ENCODE peak calls at places on chromosomes 11 and 22, in seven cellular contexts. F, E, C, Q, X, O and G are unnamed samples.

GRCh38 chr11:128549256-128549944 is 38.0 kb downstream of the ETS1 start:
- DNase-seq in O (no peak), E (no peak), C (peak; percentile 26), X (peak; percentile 82), F (no peak), Q (peak; percentile 70), G (no peak)

GRCh38 chr11:3162410-3163240 is 2.5 kb downstream of the OSBPL5 start:
- DNase-seq in C (no peak), E (no peak), X (peak; percentile 18), Q (peak; percentile 12), O (no peak), F (no peak), G (no peak)

GRCh38 chr11:134050541-134051383 is 18.1 kb upstream of the JAM3 start:
- DNase-seq in O (peak; percentile 87), Q (peak; percentile 73), C (peak; percentile 69), F (peak; percentile 9), X (peak; percentile 71), E (peak; percentile 77), G (no peak)

GRCh38 chr11:9858218-9858617 is 194.3 kb downstream of the SWAP70 start:
- DNase-seq in Q (no peak), C (peak; percentile 37), O (no peak), E (no peak), F (no peak), X (no peak), G (no peak)

GRCh38 chr11:92811341-92811740 is 158.1 kb upstream of the MTNR1B start:
- DNase-seq in E (no peak), X (no peak), F (no peak), Q (no peak), O (no peak), C (no peak), G (peak; percentile 16)

GRCh38 chr11:96741068-96741467 is 351.3 kb downstream of the JRKL start:
- DNase-seq in C (no peak), E (no peak), O (no peak), X (no peak), Q (no peak), F (no peak), G (no peak)

GRCh38 chr11:7577883-7578242 is 64.1 kb downstream of the PPFIBP2 start:
- DNase-seq in Q (no peak), O (peak; percentile 38), F (peak; percentile 76), E (no peak), X (no peak), C (peak; percentile 57), G (no peak)

GRCh38 chr11:68020575-68020974 is 9.9 kb upstream of the NDUFS8 start:
- DNase-seq in E (peak; percentile 69), F (no peak), C (peak; percentile 28), Q (no peak), O (no peak), X (no peak), G (no peak)

GRCh38 chr11:20088368-20089260 is 71.7 kb downstream of the DBX1 start:
- DNase-seq in C (no peak), F (peak; percentile 65), X (no peak), Q (no peak), E (no peak), O (no peak), G (no peak)

GRCh38 chr11:116553482-116553881 is 219.3 kb downstream of the BUD13 start:
- DNase-seq in C (no peak), X (no peak), O (no peak), Q (no peak), E (peak; percentile 23), F (no peak), G (no peak)

GRCh38 chr11:18253222-18253621 is 4.8 kb upstream of the SAA2 start:
- DNase-seq in C (no peak), Q (no peak), O (no peak), E (no peak), X (no peak), F (no peak), G (peak; percentile 54)

GRCh38 chr22:49580024-49580423 is 247.6 kb downstream of the BRD1 start:
- DNase-seq in X (no peak), E (no peak), O (no peak), C (no peak), F (no peak), Q (no peak), G (no peak)

GRCh38 chr11:45089845-45090499 is 56.5 kb upstream of the PRDM11 start:
- DNase-seq in O (no peak), Q (no peak), F (no peak), C (no peak), E (peak; percentile 63), X (no peak), G (no peak)

GRCh38 chr11:45090607-45091006 is 55.8 kb upstream of the PRDM11 start:
- DNase-seq in E (no peak), Q (no peak), C (no peak), O (no peak), X (no peak), F (no peak), G (no peak)

GRCh38 chr11:45092901-45093760 is 53.3 kb upstream of the PRDM11 start:
- DNase-seq in X (no peak), O (no peak), C (no peak), F (no peak), Q (no peak), E (no peak), G (no peak)

GRCh38 chr11:45093761-45094455 is 52.5 kb upstream of the PRDM11 start:
- DNase-seq in X (no peak), F (no peak), O (peak; percentile 11), C (no peak), Q (no peak), E (no peak), G (no peak)

GRCh38 chr11:45091563-45092392 is 54.7 kb upstream of the PRDM11 start:
- DNase-seq in E (peak; percentile 72), O (no peak), Q (no peak), C (peak; percentile 13), X (no peak), F (no peak), G (no peak)
- H3K27ac ChIP-seq in E (no peak overlapping the region), O (no peak overlapping the region), Q (no peak overlapping the region), C (no peak overlapping the region), X (peak overlapping the region; percentile 85), F (no peak overlapping the region), G (no peak overlapping the region)

DNA sequence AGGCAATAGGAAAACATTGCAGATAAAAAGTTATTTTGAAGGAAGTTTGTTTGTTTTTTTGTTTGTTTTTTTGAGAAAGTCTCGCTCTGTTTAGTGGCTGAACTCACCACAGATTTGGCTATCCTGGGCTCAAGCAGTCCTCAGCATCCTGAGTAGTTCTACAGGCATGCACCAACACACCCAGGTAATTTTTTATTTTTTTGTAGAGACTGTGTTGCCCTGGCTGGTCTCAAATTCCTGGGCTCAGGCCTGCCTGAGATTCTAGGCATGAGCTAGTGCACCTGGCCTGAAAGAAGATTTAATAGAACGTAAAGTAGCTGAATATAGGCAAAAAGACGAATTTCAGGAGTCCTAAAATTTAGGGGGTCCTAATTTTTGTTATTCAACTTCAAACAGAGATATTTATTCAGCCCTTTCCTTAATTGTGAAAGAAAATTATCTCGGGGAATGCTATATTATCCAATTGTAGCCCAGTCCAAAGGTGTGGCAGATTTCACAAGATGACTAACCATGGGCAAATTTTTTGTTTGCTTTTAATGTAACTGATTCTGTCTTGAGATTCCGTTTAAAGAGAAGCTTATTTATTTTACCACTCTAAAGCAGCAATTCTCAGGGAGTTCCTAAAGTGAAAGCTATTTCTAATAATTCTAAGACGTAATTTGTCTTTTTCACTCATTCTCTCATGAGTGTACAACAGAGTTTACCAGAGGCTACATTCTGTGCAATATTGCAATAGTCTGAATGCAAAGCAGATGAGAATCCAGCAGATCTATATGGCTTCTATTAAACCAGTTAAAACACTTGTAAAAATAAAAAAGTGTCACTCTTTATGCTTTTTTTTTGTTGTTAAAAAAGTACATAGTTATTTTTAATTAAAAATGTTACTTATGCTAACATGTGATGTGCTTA is 879 bp downstream of the IL18 start:
- DNase-seq in C (no peak), F (no peak), E (no peak), O (no peak), Q (no peak), X (no peak), G (no peak)
- H3K27ac ChIP-seq in C (no peak overlapping the region), F (no peak overlapping the region), E (no peak overlapping the region), O (peak overlapping the region; percentile 79), Q (no peak overlapping the region), X (no peak overlapping the region), G (peak overlapping the region; percentile 94)

GRCh38 chr22:36363378-36363931 is 24.3 kb downstream of the MYH9 start:
- DNase-seq in O (no peak), E (no peak), X (no peak), F (no peak), Q (no peak), C (no peak), G (no peak)

GRCh38 chr22:36366291-36366708 is 21.5 kb downstream of the MYH9 start:
- DNase-seq in Q (no peak), X (peak; percentile 56), E (no peak), O (no peak), C (peak; percentile 54), F (no peak), G (no peak)

GRCh38 chr22:36365020-36365411 is 22.8 kb downstream of the MYH9 start:
- DNase-seq in E (peak; percentile 46), X (peak; percentile 44), C (peak; percentile 94), O (peak; percentile 67), F (no peak), Q (peak; percentile 81), G (no peak)

GRCh38 chr22:36362819-36363377 is 24.9 kb downstream of the MYH9 start:
- DNase-seq in F (no peak), O (no peak), C (no peak), X (no peak), Q (no peak), E (no peak), G (no peak)

GRCh38 chr22:36364255-36365019 is 23.3 kb downstream of the MYH9 start:
- DNase-seq in E (no peak), O (no peak), X (no peak), F (no peak), C (no peak), Q (no peak), G (no peak)
- H3K27ac ChIP-seq in E (no peak overlapping the region), O (peak overlapping the region; percentile 93), X (peak overlapping the region; percentile 100), F (no peak overlapping the region), C (peak overlapping the region; percentile 88), Q (peak overlapping the region; percentile 77), G (peak overlapping the region; percentile 99)

GRCh38 chr11:4190098-4190497 is 95.5 kb downstream of the RRM1 start:
- DNase-seq in F (no peak), Q (no peak), E (no peak), O (no peak), C (no peak), X (no peak), G (no peak)

GRCh38 chr11:4186464-4187054 is 92.0 kb downstream of the RRM1 start:
- DNase-seq in Q (no peak), E (no peak), F (no peak), X (no peak), C (no peak), O (no peak), G (no peak)

GRCh38 chr11:4187055-4187988 is 92.7 kb downstream of the RRM1 start:
- DNase-seq in Q (peak; percentile 97), F (peak; percentile 83), O (peak; percentile 89), E (peak; percentile 92), C (peak; percentile 83), X (peak; percentile 93), G (no peak)

GRCh38 chr11:4191031-4191571 is 96.5 kb downstream of the RRM1 start:
- DNase-seq in Q (peak; percentile 63), X (peak; percentile 75), C (no peak), O (no peak), E (no peak), F (no peak), G (no peak)

DNA sequence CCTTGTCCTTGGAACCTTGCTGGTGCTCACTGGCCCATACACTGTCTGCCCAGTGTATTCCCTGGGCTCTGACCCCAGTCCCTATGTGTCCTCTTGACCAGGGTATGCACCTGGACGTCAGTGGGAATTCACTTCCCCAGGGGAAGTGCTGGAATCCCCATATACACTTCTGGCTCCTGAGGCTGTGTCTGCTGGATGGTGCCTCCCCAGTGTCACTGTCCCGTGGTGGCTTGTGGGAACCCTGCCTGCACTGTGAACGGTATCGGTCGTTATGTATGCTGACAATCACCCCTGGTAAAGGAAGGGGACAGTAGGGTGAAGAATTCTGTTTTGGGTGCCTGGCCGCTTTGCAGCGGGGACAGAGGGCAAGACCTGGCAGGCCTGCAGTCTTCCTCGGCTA is 95.9 kb downstream of the RRM1 start:
- DNase-seq in F (no peak), E (no peak), Q (no peak), X (no peak), O (no peak), C (no peak), G (no peak)
- H3K27ac ChIP-seq in F (no peak overlapping the region), E (no peak overlapping the region), Q (peak overlapping the region; percentile 55), X (peak overlapping the region; percentile 84), O (no peak overlapping the region), C (no peak overlapping the region), G (no peak overlapping the region)